ENCODE peak calls at places on chromosomes 5 and 9, in nine cellular contexts. N, U, D, R, W, Y, E, I and C are unnamed samples. For H3K36me3, the result is how much of the 10 kb centered on the place peaks cover.

GRCh38 chr9:130780865-130781504 is 54.1 kb upstream of the ABL1 start:
- DNase-seq in U (no peak), E (no peak), R (peak), Y (peak), W (no peak), D (no peak), N (peak), I (peak), C (no peak)

GRCh38 chr5:91384671-91385430 is 1.7 kb upstream of the ARRDC3 start:
- DNase-seq in N (peak), Y (no peak), W (peak), I (peak), U (peak), E (peak), R (no peak), D (peak), C (peak)

GRCh38 chr5:143244990-143245389 is 158.5 kb downstream of the NR3C1 start:
- DNase-seq in U (no peak), W (no peak), D (no peak), Y (no peak), E (no peak), R (no peak), N (no peak), I (no peak), C (no peak)

GRCh38 chr9:113309204-113309813 is 6.1 kb upstream of the RNF183 start:
- DNase-seq in W (peak), D (peak), E (no peak), R (no peak), Y (no peak), I (peak), U (peak), N (peak), C (no peak)

GRCh38 chr5:31701642-31702041 is 62.7 kb downstream of the PDZD2 start:
- DNase-seq in R (no peak), I (no peak), E (no peak), U (no peak), D (no peak), Y (no peak), N (no peak), W (peak), C (no peak)

GRCh38 chr9:101093620-101094019 is 65.1 kb downstream of the PLPPR1 start:
- DNase-seq in Y (no peak), N (no peak), E (no peak), R (no peak), D (no peak), U (no peak), I (peak), W (no peak), C (no peak)

GRCh38 chr5:119328753-119329602 is 26.8 kb upstream of the TNFAIP8 start:
- DNase-seq in N (no peak), D (peak), I (no peak), Y (no peak), U (peak), R (no peak), E (no peak), W (no peak), C (no peak)

GRCh38 chr9:33476503-33476902 is 2.8 kb upstream of the NOL6 start:
- DNase-seq in E (no peak), N (no peak), R (no peak), Y (no peak), D (no peak), W (no peak), I (no peak), U (no peak), C (no peak)

GRCh38 chr9:95753762-95754465 is 121.6 kb upstream of the ERCC6L2 start:
- DNase-seq in R (no peak), E (no peak), U (no peak), D (no peak), Y (peak), N (no peak), W (no peak), I (peak), C (no peak)

GRCh38 chr5:69368458-69369368 is 607 bp downstream of the AK6 start:
- DNase-seq in D (peak), N (peak), U (peak), W (no peak), R (no peak), E (no peak), Y (no peak), I (no peak), C (no peak)

GRCh38 chr5:26343801-26344310 is 694.5 kb downstream of the CDH9 start:
- DNase-seq in I (no peak), N (no peak), Y (no peak), W (no peak), D (no peak), E (no peak), R (no peak), U (no peak), C (no peak)

GRCh38 chr5:142506046-142506445 is 179.8 kb downstream of the FGF1 start:
- DNase-seq in W (no peak), U (no peak), I (no peak), R (no peak), N (no peak), Y (no peak), E (no peak), D (no peak), C (no peak)

GRCh38 chr5:1315709-1316587 is 21.1 kb upstream of the TERT start:
- DNase-seq in W (peak), U (peak), R (peak), E (no peak), N (no peak), I (no peak), Y (peak), D (peak), C (peak)

GRCh38 chr5:168288349-168289245 is 2.8 kb upstream of the WWC1 start:
- DNase-seq in I (peak), N (no peak), D (no peak), U (no peak), R (no peak), W (peak), E (peak), Y (no peak), C (no peak)

GRCh38 chr9:100700689-100701318 is 122.9 kb downstream of the CAVIN4 start:
- DNase-seq in N (peak), U (no peak), R (no peak), Y (no peak), W (peak), I (peak), E (no peak), D (no peak), C (no peak)

GRCh38 chr9:133286523-133286922 is 11.5 kb upstream of the ABO start:
- DNase-seq in W (no peak), I (no peak), R (no peak), D (no peak), U (no peak), Y (no peak), E (no peak), N (no peak), C (no peak)

GRCh38 chr5:89756955-89757354 is 652.6 kb downstream of the CETN3 start:
- DNase-seq in D (no peak), E (no peak), R (no peak), U (no peak), N (peak), I (no peak), Y (no peak), W (no peak), C (no peak)

GRCh38 chr9:26264709-26265601 is 586.7 kb upstream of the TUSC1 start:
- DNase-seq in R (no peak), W (no peak), D (no peak), N (peak), U (no peak), E (no peak), Y (no peak), I (no peak), C (no peak)

GRCh38 chr9:37920471-37921167 is 16.7 kb upstream of the SLC25A51 start:
- DNase-seq in N (no peak), W (no peak), R (no peak), U (no peak), E (no peak), Y (peak), D (no peak), I (no peak), C (no peak)

GRCh38 chr5:96963267-96963666 is 27.4 kb downstream of the LNPEP start:
- DNase-seq in D (no peak), I (peak), W (peak), N (peak), U (peak), Y (peak), R (peak), E (no peak), C (peak)

GRCh38 chr9:93207326-93207814 is 23.4 kb downstream of the WNK2 start:
- DNase-seq in D (no peak), N (peak), U (no peak), W (peak), E (no peak), Y (peak), I (no peak), R (peak), C (no peak)

GRCh38 chr9:22237497-22238363 is 208.9 kb upstream of the DMRTA1 start:
- DNase-seq in Y (no peak), N (peak), E (no peak), U (no peak), D (no peak), W (no peak), R (no peak), I (no peak), C (no peak)

GRCh38 chr9:77897292-77897691 is 134.3 kb downstream of the GNAQ start:
- DNase-seq in Y (no peak), I (no peak), W (no peak), N (no peak), R (peak), U (no peak), D (no peak), E (no peak), C (peak)

GRCh38 chr5:63085551-63085950 is 506.9 kb downstream of the LRRC70 start:
- DNase-seq in E (no peak), N (no peak), I (no peak), W (no peak), D (no peak), Y (no peak), U (no peak), R (no peak), C (no peak)

GRCh38 chr9:70040506-70040905 is 3.1 kb upstream of the MAMDC2 start:
- DNase-seq in R (no peak), Y (no peak), E (no peak), U (no peak), I (no peak), N (no peak), W (peak), D (no peak), C (no peak)

GRCh38 chr9:137085918-137086530 is 761 bp upstream of the MAN1B1 start:
- DNase-seq in R (peak), E (no peak), N (peak), I (peak), W (no peak), Y (peak), U (no peak), D (peak), C (peak)

GRCh38 chr5:98977723-98978122 is 48.9 kb upstream of the CHD1 start:
- DNase-seq in U (no peak), I (no peak), E (no peak), D (no peak), R (no peak), W (no peak), N (no peak), Y (no peak), C (no peak)

GRCh38 chr5:148471379-148471778 is 87.6 kb downstream of the FBXO38 start:
- DNase-seq in D (no peak), I (no peak), N (peak), Y (no peak), E (no peak), R (no peak), U (no peak), W (no peak), C (no peak)

GRCh38 chr5:37724395-37725125 is 115.3 kb downstream of the GDNF start:
- DNase-seq in R (no peak), I (no peak), Y (no peak), N (peak), E (no peak), D (no peak), U (no peak), W (no peak), C (no peak)

GRCh38 chr9:97811534-97812246 is 41.3 kb upstream of the FOXE1 start:
- DNase-seq in U (no peak), W (no peak), R (no peak), D (no peak), Y (no peak), E (no peak), N (peak), I (no peak), C (no peak)

GRCh38 chr5:64566531-64566930 is 60.7 kb downstream of the RGS7BP start:
- DNase-seq in D (no peak), U (no peak), R (no peak), I (no peak), N (no peak), Y (no peak), E (no peak), W (no peak), C (no peak)
- H3K36me3 ChIP-seq in D (under half), U (under half), R (under half), I (under half), N (under half), Y (under half), E (under half), W (under half), C (under half)

GRCh38 chr5:138351056-138351455 is 1.4 kb upstream of the KDM3B start:
- DNase-seq in Y (no peak), N (peak), R (no peak), E (no peak), U (no peak), W (no peak), D (no peak), I (peak), C (no peak)

GRCh38 chr5:138351517-138351916 is 968 bp upstream of the KDM3B start:
- DNase-seq in D (no peak), I (no peak), Y (no peak), R (no peak), N (no peak), U (no peak), E (no peak), W (no peak), C (no peak)

GRCh38 chr5:138349842-138350635 is 2.4 kb upstream of the KDM3B start:
- DNase-seq in D (no peak), I (no peak), E (no peak), Y (no peak), N (no peak), W (no peak), U (no peak), R (no peak), C (no peak)

GRCh38 chr5:138344887-138345622 is 7.0 kb downstream of the FAM53C start:
- DNase-seq in U (no peak), I (no peak), Y (peak), E (no peak), D (no peak), R (no peak), W (no peak), N (no peak), C (no peak)

GRCh38 chr5:138346889-138347288 is 5.6 kb upstream of the KDM3B start:
- DNase-seq in N (no peak), U (no peak), W (no peak), I (no peak), D (no peak), R (no peak), Y (no peak), E (no peak), C (no peak)
- H3K36me3 ChIP-seq in N (half or more), U (under half), W (half or more), I (under half), D (half or more), R (under half), Y (half or more), E (under half), C (under half)

GRCh38 chr9:2824054-2824453 is 19.8 kb downstream of the PUM3 start:
- DNase-seq in W (no peak), U (no peak), Y (no peak), R (no peak), E (no peak), D (no peak), N (no peak), I (no peak), C (no peak)
- H3K36me3 ChIP-seq in W (under half), U (under half), Y (under half), R (under half), E (under half), D (under half), N (half or more), I (under half), C (under half)

DNA sequence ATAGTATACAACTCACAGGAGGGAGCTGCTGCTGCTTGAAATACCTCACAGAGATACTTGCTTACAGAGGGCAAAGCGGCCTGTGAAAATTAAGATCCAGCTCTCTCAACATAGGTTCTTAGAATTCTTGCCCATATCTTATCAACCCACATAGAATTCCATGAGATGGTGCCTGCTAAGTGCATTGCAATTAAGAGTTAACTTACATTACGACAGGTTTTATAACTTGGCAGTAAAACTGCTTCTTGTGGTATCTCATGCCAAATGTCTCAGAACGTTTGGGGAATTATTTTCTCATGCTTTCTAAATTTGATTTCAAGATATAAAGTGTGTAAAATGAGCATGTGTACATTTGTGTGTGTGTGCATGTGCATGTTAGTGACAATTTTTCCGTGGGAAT is 261.3 kb downstream of the SAXO1 start:
- DNase-seq in W (no peak), D (no peak), N (no peak), Y (no peak), U (no peak), I (no peak), R (no peak), E (no peak), C (no peak)
- H3K36me3 ChIP-seq in W (under half), D (under half), N (under half), Y (under half), U (under half), I (under half), R (under half), E (under half), C (under half)

GRCh38 chr9:92208693-92209524 is 84.6 kb downstream of the IARS1 start:
- DNase-seq in N (no peak), W (no peak), I (no peak), U (no peak), D (no peak), R (no peak), Y (no peak), E (no peak), C (no peak)

DNA sequence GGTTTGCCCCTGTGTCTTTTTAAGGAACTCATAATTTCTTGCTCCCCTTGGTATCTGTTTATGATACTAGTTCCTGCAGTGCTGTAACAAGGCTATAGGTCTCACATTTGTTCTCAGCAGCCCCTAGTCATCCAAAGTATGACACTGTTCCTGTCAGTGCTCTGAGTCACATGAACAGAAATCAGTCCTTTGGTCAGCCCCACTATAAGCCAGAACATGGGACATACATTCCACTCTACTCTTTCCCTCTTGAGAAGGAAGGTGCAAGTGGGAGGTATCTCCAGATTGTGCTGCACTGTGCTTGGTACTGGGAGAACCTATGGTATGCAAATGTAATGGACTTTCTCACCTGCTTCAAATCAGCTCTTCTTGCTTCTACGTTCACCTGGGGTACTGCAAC is 87.0 kb downstream of the IARS1 start:
- DNase-seq in D (no peak), N (no peak), R (no peak), I (no peak), E (no peak), W (no peak), U (no peak), Y (no peak), C (no peak)
- H3K36me3 ChIP-seq in D (under half), N (under half), R (under half), I (under half), E (under half), W (under half), U (under half), Y (under half), C (under half)

GRCh38 chr5:179869641-179870402 is 11.2 kb upstream of the MRNIP start:
- DNase-seq in I (no peak), R (no peak), D (no peak), N (no peak), W (no peak), U (no peak), E (no peak), Y (no peak), C (no peak)
- H3K36me3 ChIP-seq in I (under half), R (under half), D (half or more), N (half or more), W (under half), U (under half), E (under half), Y (half or more), C (under half)

DNA sequence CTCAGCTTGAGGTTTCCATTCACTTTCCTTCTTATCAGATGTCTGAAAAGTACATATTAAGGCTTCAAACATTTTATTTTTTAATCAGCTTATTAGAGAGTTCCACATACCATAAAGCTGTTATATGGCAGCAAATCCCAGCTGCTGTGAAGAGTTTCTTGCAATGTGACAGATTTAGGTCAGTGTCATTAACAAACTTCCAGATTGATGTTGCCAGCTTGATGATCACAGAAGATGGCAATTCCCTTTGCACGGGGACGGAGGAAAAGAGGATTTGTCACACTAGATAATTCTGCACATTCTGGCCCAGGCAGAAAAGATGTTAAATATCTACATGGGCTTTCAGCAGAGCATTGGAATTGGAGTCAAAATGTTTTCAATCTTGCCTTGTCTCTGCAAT is 215.8 kb downstream of the BRINP1 start:
- DNase-seq in W (no peak), I (no peak), U (no peak), E (no peak), D (no peak), Y (no peak), R (no peak), N (no peak), C (no peak)
- H3K36me3 ChIP-seq in W (under half), I (under half), U (under half), E (under half), D (under half), Y (under half), R (under half), N (under half), C (under half)

DNA sequence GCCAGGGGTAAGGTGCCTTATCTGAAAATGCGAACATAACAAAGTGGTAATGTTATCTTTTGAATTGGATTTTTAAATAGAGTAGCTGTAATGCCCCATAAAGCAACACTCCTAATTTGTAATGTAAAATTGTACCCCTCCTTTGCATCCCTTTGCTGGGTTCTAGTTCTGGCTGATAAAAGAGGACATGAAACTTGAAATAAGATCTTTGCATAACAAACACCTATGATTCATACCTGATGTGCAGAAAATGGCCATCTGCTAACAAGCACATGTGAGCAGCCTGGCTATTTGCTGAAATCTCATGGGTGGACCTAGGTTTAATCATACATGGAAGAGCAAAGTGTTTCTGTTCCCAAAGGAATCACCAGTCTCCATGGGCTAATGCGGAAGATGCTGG is 585.0 kb downstream of the TLE4 start:
- DNase-seq in Y (no peak), W (no peak), R (no peak), I (no peak), E (no peak), N (no peak), D (no peak), U (no peak), C (peak)
- H3K36me3 ChIP-seq in Y (under half), W (under half), R (under half), I (under half), E (under half), N (under half), D (under half), U (under half), C (under half)

DNA sequence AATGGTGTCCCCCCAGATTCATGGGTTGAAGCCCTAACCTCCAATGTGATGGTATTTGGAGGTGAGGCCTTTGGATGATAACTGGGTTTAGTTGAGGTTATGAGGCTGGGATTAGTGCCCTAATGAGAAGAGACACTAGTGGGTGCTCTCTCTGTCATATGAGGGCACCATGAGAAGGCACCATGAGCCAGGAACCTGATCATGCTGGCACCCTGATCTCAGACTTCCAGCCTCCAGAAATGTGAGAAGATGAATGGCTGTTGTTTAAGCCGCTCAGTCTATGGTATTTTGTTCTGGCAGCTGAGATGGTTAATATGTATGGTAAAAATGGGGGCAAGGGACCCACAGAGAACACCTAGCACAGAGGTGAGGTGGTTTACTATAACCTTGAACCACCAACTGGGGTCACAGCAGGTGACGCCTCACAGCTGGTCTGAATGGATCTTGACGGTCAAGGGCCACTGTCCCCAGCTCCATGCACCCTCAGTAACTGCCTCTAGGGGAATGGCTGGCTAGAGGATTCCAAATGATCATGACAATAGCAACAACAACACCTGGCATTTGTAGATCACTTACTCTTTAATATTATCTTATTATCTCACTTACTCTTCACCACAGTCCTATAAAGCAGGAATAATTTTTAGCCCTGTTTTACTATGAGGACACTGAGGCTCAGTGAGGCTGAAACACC is 57.1 kb downstream of the FOXI1 start:
- DNase-seq in I (no peak), E (no peak), R (no peak), D (no peak), U (no peak), W (no peak), N (no peak), Y (no peak), C (no peak)
- H3K36me3 ChIP-seq in I (under half), E (under half), R (under half), D (under half), U (under half), W (under half), N (under half), Y (under half), C (under half)